ENCODE peak calls at places on chromosomes 12 and 14, in four cellular contexts. A, G, K and S are unnamed samples.

GRCh38 chr14:98945611-98946570 is 326.1 kb downstream of the BCL11B start:
- DNase-seq in A (no peak), G (no peak), K (no peak), S (no peak)

GRCh38 chr14:61615743-61616523 is 79.4 kb upstream of the HIF1A start:
- DNase-seq in A (no peak), G (no peak), K (peak), S (peak)

GRCh38 chr12:11577658-11578260 is 71.7 kb upstream of the ETV6 start:
- DNase-seq in A (no peak), G (no peak), K (no peak), S (no peak)

GRCh38 chr14:64040044-64040443 is 187.2 kb downstream of the SYNE2 start:
- DNase-seq in A (peak), G (no peak), K (no peak), S (no peak)

GRCh38 chr12:41476499-41476898 is 288.4 kb downstream of the PDZRN4 start:
- DNase-seq in A (no peak), G (no peak), K (no peak), S (no peak)

GRCh38 chr14:55389330-55389729 is 22.3 kb downstream of the ATG14 start:
- DNase-seq in A (no peak), G (no peak), K (no peak), S (no peak)

GRCh38 chr14:66099451-66099850 is 386.7 kb upstream of the CCDC196 start:
- DNase-seq in A (no peak), G (no peak), K (no peak), S (no peak)

GRCh38 chr12:64672925-64673409 is 62.7 kb downstream of the RASSF3 start:
- DNase-seq in A (peak), G (no peak), K (peak), S (no peak)

GRCh38 chr12:121781751-121782615 is 11.5 kb downstream of the RHOF start:
- DNase-seq in A (no peak), G (no peak), K (no peak), S (no peak)

GRCh38 chr12:91133871-91134270 is 22.6 kb upstream of the LUM start:
- DNase-seq in A (no peak), G (no peak), K (peak), S (no peak)

GRCh38 chr14:63045234-63045611 is at the start of gene KCNH5:
- DNase-seq in A (peak), G (peak), K (peak), S (no peak)

GRCh38 chr12:110563702-110564470 is 19.2 kb downstream of the PPTC7 start:
- DNase-seq in A (no peak), G (no peak), K (peak), S (no peak)

GRCh38 chr12:56581418-56582145 is 48.5 kb downstream of the BAZ2A start:
- DNase-seq in A (no peak), G (no peak), K (no peak), S (no peak)

GRCh38 chr12:1523558-1524050 is 70.8 kb downstream of the FBXL14 start:
- DNase-seq in A (no peak), G (peak), K (no peak), S (no peak)

GRCh38 chr12:47811581-47812484 is 7.9 kb downstream of the HDAC7 start:
- DNase-seq in A (no peak), G (no peak), K (peak), S (no peak)

GRCh38 chr12:77031745-77032144 is 33.6 kb downstream of the E2F7 start:
- DNase-seq in A (no peak), G (no peak), K (peak), S (peak)

GRCh38 chr14:89915114-89915878 is 39.2 kb downstream of the EFCAB11 start:
- DNase-seq in A (peak), G (peak), K (peak), S (peak)

GRCh38 chr14:65446159-65446558 is 33.6 kb downstream of the FUT8 start:
- DNase-seq in A (no peak), G (no peak), K (peak), S (peak)

GRCh38 chr12:26402648-26403047 is 207.3 kb downstream of the SSPN start:
- DNase-seq in A (peak), G (no peak), K (no peak), S (peak)

GRCh38 chr12:41061189-41061588 is 126.9 kb upstream of the PDZRN4 start:
- DNase-seq in A (no peak), G (no peak), K (no peak), S (no peak)

GRCh38 chr12:117226505-117226904 is 36.2 kb upstream of the FBXO21 start:
- DNase-seq in A (no peak), G (no peak), K (no peak), S (no peak)

GRCh38 chr12:13156277-13156676 is 40.2 kb upstream of the EMP1 start:
- DNase-seq in A (no peak), G (no peak), K (peak), S (no peak)

DNA sequence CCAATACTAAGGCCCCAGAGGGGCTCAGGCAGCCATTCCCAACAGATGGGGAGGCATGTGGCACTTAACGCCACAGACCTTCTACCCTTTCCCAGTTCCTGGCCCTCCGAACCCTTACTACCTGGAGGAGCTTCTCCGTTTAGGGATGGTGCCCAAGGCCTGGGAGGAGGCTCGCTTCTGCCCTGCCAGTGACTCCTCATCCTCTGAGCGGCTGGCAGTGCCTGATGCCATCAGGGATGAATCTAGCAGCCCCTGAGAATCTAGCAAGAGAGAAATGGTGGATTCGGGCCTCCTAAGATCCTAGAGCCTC is 2.0 kb downstream of the MCRS1 start:
- DNase-seq in A (no peak), G (no peak), K (no peak), S (no peak)
- H3K4me3 ChIP-seq in A (no peak), G (no peak), K (no peak), S (no peak)

GRCh38 chr12:51821423-51822260 is 26.9 kb downstream of the FIGNL2 start:
- DNase-seq in A (no peak), G (peak), K (no peak), S (no peak)

GRCh38 chr12:51818086-51818485 is 30.4 kb downstream of the FIGNL2 start:
- DNase-seq in A (no peak), G (no peak), K (no peak), S (no peak)

GRCh38 chr12:51818567-51819300 is 29.8 kb downstream of the FIGNL2 start:
- DNase-seq in A (no peak), G (no peak), K (peak), S (no peak)

GRCh38 chr12:51820721-51821422 is 27.6 kb downstream of the FIGNL2 start:
- DNase-seq in A (peak), G (peak), K (peak), S (no peak)

GRCh38 chr12:51819851-51820720 is 28.4 kb downstream of the FIGNL2 start:
- DNase-seq in A (peak), G (no peak), K (no peak), S (no peak)
- TF ChIP-seq CTCF in A (no peak), G (peak), K (no peak), S (no peak)

DNA sequence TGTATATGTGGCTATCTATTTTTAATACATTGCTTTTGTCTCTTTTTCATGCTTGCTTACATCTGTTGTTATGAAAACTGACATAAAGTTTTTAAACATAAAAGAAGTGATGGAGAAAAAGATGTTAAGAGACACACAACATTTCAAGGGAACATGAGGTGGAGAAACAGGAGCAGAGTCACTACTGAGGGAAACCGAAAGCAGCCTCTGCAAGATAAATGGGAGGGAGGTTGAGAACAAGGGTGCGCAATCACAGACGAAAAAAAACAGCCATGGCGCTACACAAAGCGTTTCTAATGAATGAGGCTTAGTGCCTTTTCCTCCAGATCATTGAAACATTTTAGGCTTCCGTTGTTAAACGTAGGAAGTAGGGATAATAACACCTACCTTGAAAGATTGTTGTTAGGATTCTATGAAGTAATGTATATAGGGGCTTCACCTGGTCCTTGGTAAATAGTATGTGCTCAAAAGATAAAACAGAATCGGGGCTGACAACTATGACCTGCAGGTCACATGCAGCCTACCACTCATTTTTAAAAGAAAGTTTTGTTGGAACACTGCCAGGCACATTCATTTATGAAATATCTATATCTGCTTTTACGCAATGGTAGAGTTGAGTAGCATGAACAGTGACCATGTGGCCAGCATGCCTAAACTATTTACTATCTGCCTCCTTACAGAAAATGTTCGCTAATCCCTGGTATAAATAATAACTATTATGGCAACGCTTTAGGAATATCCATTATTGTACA is 228.2 kb upstream of the NPAS3 start:
- DNase-seq in A (no peak), G (no peak), K (peak), S (no peak)
- H3K4me3 ChIP-seq in A (no peak), G (no peak), K (no peak), S (no peak)

GRCh38 chr12:51721281-51721940 is 127.1 kb downstream of the FIGNL2 start:
- DNase-seq in A (no peak), G (peak), K (peak), S (no peak)
- TF ChIP-seq CTCF in A (no peak), G (peak), K (peak), S (peak)

GRCh38 chr12:5268424-5269210 is 163.3 kb upstream of the NTF3 start:
- DNase-seq in A (no peak), G (no peak), K (no peak), S (no peak)

GRCh38 chr12:5269846-5270245 is 162.1 kb upstream of the NTF3 start:
- DNase-seq in A (no peak), G (no peak), K (no peak), S (no peak)

GRCh38 chr12:5272061-5272820 is 159.7 kb upstream of the NTF3 start:
- DNase-seq in A (no peak), G (no peak), K (no peak), S (no peak)

GRCh38 chr12:5276327-5276880 is 155.5 kb upstream of the NTF3 start:
- DNase-seq in A (no peak), G (no peak), K (no peak), S (no peak)

GRCh38 chr12:5273709-5274108 is 158.2 kb upstream of the NTF3 start:
- DNase-seq in A (no peak), G (no peak), K (no peak), S (no peak)
- H3K4me3 ChIP-seq in A (no peak), G (no peak), K (no peak), S (no peak)

GRCh38 chr14:105151838-105152793 is 16.5 kb downstream of the JAG2 start:
- DNase-seq in A (no peak), G (no peak), K (no peak), S (no peak)

GRCh38 chr14:105153331-105153731 is 15.2 kb downstream of the JAG2 start:
- DNase-seq in A (no peak), G (no peak), K (no peak), S (no peak)

GRCh38 chr14:105153739-105154475 is 14.7 kb downstream of the JAG2 start:
- DNase-seq in A (no peak), G (no peak), K (no peak), S (no peak)

GRCh38 chr14:105151131-105151837 is 17.3 kb downstream of the JAG2 start:
- DNase-seq in A (no peak), G (peak), K (no peak), S (no peak)

DNA sequence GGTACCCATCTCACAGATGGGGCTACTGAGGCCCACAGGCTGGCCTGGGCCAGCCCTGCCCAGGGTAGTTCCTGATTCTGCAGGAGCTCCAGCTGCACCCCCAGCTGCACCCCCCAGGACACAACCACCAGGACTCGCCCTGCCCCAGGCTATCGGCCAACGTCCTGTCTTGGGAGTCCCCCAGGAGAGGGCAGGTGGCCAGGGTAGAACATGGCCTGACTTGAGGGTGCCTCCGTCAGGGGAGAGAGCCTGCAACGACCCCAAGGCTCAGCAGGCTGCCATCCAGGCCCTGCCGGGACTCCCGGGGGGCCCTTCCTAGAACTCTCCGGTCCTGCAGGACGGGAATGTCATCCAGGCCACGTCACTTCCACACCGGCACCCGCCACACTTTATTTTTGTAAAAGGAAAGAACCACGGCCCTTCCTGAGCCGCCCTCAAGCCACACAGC is 15.8 kb downstream of the JAG2 start:
- DNase-seq in A (no peak), G (no peak), K (no peak), S (no peak)
- TF ChIP-seq CTCF in A (no peak), G (no peak), K (no peak), S (no peak)